ENCODE peak calls at places on chromosomes 4 and X, in five cellular contexts. G, H, Y, P and C are unnamed samples.

GRCh38 chrX:118756111-118756510 is 28.7 kb downstream of the IL13RA1 start:
- DNase-seq in G (no peak), H (no peak), Y (peak), P (no peak), C (no peak)

GRCh38 chr4:68271851-68272756 is 26.6 kb upstream of the TMPRSS11B start:
- DNase-seq in G (no peak), H (no peak), Y (peak), P (peak), C (no peak)

GRCh38 chr4:17206829-17207773 is 304.8 kb downstream of the QDPR start:
- DNase-seq in G (no peak), H (no peak), Y (peak), P (no peak), C (no peak)

GRCh38 chr4:36208884-36209473 is 35.3 kb downstream of the ARAP2 start:
- DNase-seq in G (no peak), H (no peak), Y (no peak), P (no peak), C (no peak)

GRCh38 chrX:54093159-54093558 is 48.9 kb upstream of the PHF8 start:
- DNase-seq in G (no peak), H (no peak), Y (no peak), P (no peak), C (no peak)

GRCh38 chr4:140308366-140309123 is 64.9 kb upstream of the SCOC start:
- DNase-seq in G (no peak), H (peak), Y (peak), P (peak), C (no peak)

GRCh38 chrX:143536176-143536575 is 18.9 kb upstream of the SPANXN3 start:
- DNase-seq in G (no peak), H (peak), Y (no peak), P (no peak), C (no peak)

GRCh38 chr4:89549907-89550306 is 242.3 kb upstream of the GPRIN3 start:
- DNase-seq in G (no peak), H (no peak), Y (peak), P (peak), C (no peak)

GRCh38 chr4:176409627-176410026 is 89.9 kb downstream of the SPCS3 start:
- DNase-seq in G (no peak), H (no peak), Y (no peak), P (peak), C (no peak)

GRCh38 chr4:184142121-184143000 is 75.3 kb downstream of the ENPP6 start:
- DNase-seq in G (no peak), H (no peak), Y (no peak), P (no peak), C (no peak)

GRCh38 chr4:22416403-22416802 is 99.5 kb downstream of the ADGRA3 start:
- DNase-seq in G (no peak), H (no peak), Y (peak), P (peak), C (no peak)

GRCh38 chrX:119067023-119067739 is 5.6 kb upstream of the CT47C1 start:
- DNase-seq in G (peak), H (peak), Y (peak), P (peak), C (no peak)

GRCh38 chr4:145299380-145300076 is 119.1 kb upstream of the OTUD4 start:
- DNase-seq in G (no peak), H (no peak), Y (peak), P (peak), C (no peak)

GRCh38 chrX:270848-271367 is 10.3 kb upstream of the PLCXD1 start:
- DNase-seq in G (no peak), H (no peak), Y (no peak), P (no peak), C (no peak)

GRCh38 chrX:13492286-13492685 is 77.1 kb upstream of the EGFL6 start:
- DNase-seq in G (no peak), H (no peak), Y (no peak), P (no peak), C (no peak)

GRCh38 chr4:188722911-188723310 is 583.7 kb downstream of the TRIML1 start:
- DNase-seq in G (no peak), H (no peak), Y (peak), P (peak), C (no peak)

GRCh38 chrX:71543316-71543715 is 10.4 kb downstream of the OGT start:
- DNase-seq in G (no peak), H (peak), Y (peak), P (peak), C (no peak)

GRCh38 chr4:120731561-120731960 is 191.0 kb downstream of the PRDM5 start:
- DNase-seq in G (no peak), H (no peak), Y (peak), P (peak), C (no peak)

GRCh38 chr4:168636506-168637176 is 139.8 kb downstream of the PALLD start:
- DNase-seq in G (no peak), H (no peak), Y (peak), P (peak), C (no peak)

GRCh38 chr4:73676881-73677323 is 56.7 kb upstream of the RASSF6 start:
- DNase-seq in G (no peak), H (peak), Y (no peak), P (peak), C (no peak)

DNA sequence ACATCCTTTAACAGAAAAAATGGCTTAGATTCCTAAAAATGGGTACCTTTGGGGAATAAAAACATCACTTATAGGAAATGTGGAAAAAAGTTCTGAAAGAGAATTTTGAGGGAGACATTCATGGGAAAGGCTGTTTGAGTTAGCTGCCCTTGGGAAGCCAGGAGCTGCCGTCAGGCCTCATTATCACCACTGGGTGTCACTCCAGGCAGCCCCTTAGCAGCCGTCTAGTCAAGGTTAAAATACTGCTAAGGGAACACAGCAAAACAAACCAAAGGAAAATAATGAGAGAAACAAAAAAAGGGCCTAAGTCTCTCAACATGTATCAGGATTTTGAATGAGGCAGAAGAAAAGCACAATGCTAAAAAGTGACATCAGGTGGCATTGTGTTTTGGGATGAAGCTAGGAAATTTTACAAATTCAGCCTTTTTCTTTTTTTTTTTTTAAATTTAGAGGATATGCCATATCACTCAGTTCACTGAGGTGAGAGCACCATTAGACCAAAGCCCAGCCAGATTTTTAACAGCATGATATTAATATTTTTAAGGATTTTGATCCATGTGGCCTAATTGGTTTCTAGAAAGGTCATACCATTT is 235.3 kb downstream of the GPAT3 start:
- DNase-seq in G (peak), H (peak), Y (peak), P (peak), C (no peak)
- TF ChIP-seq CTCF in G (peak), H (no peak), Y (peak), P (peak), C (no peak)

DNA sequence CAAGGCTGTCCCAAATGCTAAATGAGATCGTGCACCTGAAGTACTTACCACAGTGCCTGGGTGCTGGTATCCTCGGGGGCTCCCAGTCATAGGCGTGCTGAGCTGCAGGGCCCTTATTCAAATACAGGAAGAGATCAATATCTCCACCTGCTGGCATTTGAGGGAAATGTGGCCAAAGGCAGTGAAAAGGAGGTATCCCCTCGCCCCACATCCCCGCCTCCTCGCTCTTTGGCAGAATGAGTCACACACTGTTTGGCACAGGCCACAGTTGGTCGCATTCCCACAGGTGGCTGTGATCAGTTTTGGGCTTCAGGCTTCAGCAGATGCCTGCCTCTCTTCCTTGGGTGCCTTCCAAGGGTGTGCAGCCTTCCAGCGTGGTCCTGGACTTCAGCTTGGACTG is 28.4 kb downstream of the ZNF185 start:
- DNase-seq in G (peak), H (peak), Y (peak), P (peak), C (no peak)
- TF ChIP-seq CTCF in G (peak), H (peak), Y (peak), P (peak), C (no peak)

DNA sequence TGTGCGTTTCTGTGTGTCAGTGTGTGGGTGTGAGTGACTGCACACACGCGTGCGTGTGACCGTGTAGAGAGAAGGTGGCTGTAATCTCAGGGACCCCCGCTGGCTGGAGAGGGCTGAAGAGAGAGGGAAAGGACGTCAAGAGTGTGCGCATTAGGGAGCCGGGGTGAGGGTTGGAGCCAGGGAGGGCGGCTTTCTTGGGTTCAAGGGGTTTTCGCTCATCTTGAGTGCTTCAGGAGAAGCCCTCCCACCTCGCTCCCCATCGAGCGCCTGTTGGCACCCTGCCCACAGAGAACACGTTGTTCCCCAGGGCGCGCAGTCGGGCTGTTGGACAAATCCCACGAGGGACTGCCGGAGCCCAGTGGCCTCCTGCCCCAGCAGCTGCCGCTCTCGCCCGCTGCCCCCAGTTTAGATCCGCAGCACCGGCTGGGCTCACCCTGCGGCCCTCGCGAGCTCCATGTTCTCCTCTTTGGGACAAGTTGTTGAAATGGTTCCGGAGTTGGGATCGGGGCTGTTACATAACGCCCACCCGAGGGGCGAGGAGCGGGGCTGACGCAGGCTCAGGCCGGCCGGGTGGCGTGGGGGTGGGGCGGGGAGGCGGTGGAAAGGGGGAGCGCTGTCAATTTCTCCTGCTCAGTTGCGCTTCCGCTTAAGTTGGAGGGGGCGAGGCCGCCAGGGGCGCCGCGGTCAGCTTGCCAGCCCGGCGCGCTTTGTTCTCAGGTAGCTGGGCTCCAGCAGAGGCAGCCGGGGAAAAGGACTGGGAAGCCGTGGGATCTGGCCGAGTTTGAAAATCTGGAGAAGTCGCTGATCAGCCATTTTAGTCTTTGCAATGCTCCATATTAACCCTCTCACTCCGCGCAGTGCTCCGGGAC is 1.6 kb downstream of the GRIA2 start:
- DNase-seq in G (peak), H (no peak), Y (no peak), P (no peak), C (no peak)
- TF ChIP-seq CTCF in G (peak), H (no peak), Y (no peak), P (no peak), C (no peak)

DNA sequence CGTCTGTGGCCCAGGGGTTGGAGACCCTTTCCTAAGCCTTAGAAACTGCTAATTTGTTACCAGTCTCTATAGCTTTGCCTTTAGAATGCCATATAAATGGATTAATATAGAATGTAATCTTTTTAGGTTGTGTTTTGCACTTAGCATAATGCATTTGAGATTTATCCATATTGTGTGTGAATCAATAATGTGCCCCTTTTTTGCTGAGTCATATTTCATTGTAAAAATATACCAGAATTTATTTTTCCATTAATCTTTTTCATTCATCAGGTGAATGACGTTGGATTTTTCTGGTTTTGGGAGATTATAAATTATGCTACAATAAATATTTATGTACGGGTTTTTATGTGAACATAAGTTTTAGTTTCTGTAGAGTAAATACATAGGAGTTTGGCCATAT is 478.8 kb upstream of the MAGEB18 start:
- DNase-seq in G (no peak), H (no peak), Y (no peak), P (no peak), C (no peak)
- TF ChIP-seq CTCF in G (no peak), H (no peak), Y (no peak), P (no peak), C (no peak)

DNA sequence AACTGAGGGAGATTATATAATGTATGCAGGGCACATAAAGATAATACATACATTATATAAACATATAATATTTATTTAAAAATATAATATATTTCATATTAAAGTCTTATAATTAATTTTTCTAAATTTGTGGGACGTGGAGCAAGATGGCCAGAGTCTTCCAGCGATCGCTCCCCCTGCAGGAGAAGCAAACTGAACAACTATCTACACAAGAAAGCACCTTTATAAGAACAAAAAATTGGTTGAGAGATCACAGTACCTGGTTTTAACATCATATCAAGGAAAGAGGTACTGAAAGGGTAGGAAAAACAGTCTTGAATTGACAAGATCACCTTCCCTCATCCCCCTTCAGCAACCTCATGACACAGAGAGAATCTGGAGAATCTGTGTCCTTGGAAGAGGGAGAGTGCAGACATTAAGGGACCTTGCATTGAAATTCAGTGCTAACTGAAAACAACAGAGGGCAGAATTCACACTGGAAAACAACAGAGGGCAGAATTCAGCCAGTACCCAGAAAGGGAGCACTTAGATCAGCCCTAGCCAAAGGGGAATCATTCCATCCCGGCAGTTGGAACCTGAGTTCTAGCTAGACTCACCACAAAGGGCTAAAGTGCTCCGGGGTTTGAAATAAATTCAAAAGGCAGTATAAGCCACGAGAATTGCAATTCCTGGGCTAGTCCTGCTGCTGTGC is 262.5 kb upstream of the NDST3 start:
- DNase-seq in G (no peak), H (no peak), Y (no peak), P (no peak), C (no peak)
- TF ChIP-seq CTCF in G (peak), H (no peak), Y (no peak), P (no peak), C (no peak)

GRCh38 chr4:3031357-3032064 is 42.8 kb downstream of the HTT-AS start:
- DNase-seq in G (no peak), H (peak), Y (no peak), P (no peak), C (no peak)

GRCh38 chr4:3035249-3035648 is 39.1 kb downstream of the HTT-AS start:
- DNase-seq in G (no peak), H (no peak), Y (no peak), P (no peak), C (no peak)

GRCh38 chr4:3036131-3036952 is 38.0 kb downstream of the HTT-AS start:
- DNase-seq in G (no peak), H (no peak), Y (no peak), P (no peak), C (no peak)

GRCh38 chr4:3035674-3036073 is 38.7 kb downstream of the HTT-AS start:
- DNase-seq in G (no peak), H (no peak), Y (no peak), P (no peak), C (no peak)

DNA sequence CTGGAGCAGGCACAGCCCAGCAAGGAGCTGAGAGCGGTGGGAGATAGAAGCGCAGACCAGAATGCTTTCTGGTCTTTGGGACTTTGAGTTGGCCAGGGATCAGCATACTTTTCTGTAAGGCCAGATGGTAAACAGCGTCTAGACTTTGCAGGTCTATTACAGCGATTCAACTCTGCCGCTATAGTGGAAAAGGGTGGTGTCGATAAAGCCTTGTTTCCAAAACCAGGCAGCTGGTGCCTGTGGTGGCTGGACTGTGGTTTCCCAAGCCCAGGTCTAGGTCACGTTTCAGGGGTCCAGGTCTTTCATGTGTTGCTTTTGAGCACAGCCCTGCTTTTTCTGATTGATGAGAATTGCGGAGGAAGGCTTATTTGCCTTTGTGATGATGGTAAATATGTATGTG is 40.1 kb downstream of the HTT-AS start:
- DNase-seq in G (no peak), H (no peak), Y (no peak), P (no peak), C (no peak)
- TF ChIP-seq CTCF in G (no peak), H (no peak), Y (no peak), P (no peak), C (no peak)

GRCh38 chrX:27619975-27620374 is 29.8 kb downstream of the DCAF8L2 start:
- DNase-seq in G (no peak), H (no peak), Y (no peak), P (peak), C (no peak)
- TF ChIP-seq CTCF in G (peak), H (no peak), Y (peak), P (peak), C (no peak)

GRCh38 chr4:78951862-78952472 is 12.7 kb upstream of the PAQR3 start:
- DNase-seq in G (peak), H (peak), Y (peak), P (peak), C (no peak)
- TF ChIP-seq CTCF in G (peak), H (peak), Y (peak), P (peak), C (peak)